ENCODE peak calls at places on chromosomes 12 and 14, in ten cellular contexts. C, M, E, I, A, H, Y, G, P and S are unnamed samples.

GRCh38 chr14:68790656-68791077 is 2.2 kb downstream of the ZFP36L1 start:
- DNase-seq in Y (no peak), H (no peak), P (no peak), C (no peak), A (no peak), M (no peak), I (no peak), E (peak), G (no peak), S (no peak)

GRCh38 chr12:114443607-114444421 is 37.9 kb upstream of the TBX5 start:
- DNase-seq in E (no peak), Y (no peak), M (no peak), G (no peak), I (no peak), A (no peak), P (no peak), C (no peak), H (no peak), S (no peak)

GRCh38 chr14:102819790-102820330 is 42.6 kb downstream of the TRAF3 start:
- DNase-seq in I (no peak), H (no peak), Y (no peak), G (no peak), C (no peak), A (no peak), E (no peak), M (peak), P (peak), S (no peak)

GRCh38 chr12:113407931-113408585 is 4.4 kb upstream of the SDS start:
- DNase-seq in H (no peak), Y (no peak), A (no peak), G (peak), E (no peak), I (peak), P (peak), C (no peak), M (peak), S (no peak)

GRCh38 chr14:100620437-100621100 is 33.4 kb upstream of the BEGAIN start:
- DNase-seq in C (no peak), G (no peak), H (no peak), A (no peak), I (no peak), E (no peak), Y (no peak), M (no peak), P (no peak), S (no peak)

GRCh38 chr12:111789779-111790178 is 23.0 kb downstream of the ALDH2 start:
- DNase-seq in M (no peak), G (no peak), Y (no peak), H (no peak), I (no peak), E (no peak), C (no peak), P (no peak), A (no peak), S (no peak)

GRCh38 chr14:20494935-20495766 is 10.2 kb upstream of the RNASE10 start:
- DNase-seq in I (peak), M (peak), Y (no peak), E (no peak), P (peak), G (peak), H (no peak), C (no peak), A (no peak), S (peak)

GRCh38 chr12:32470936-32471335 is 71.6 kb downstream of the FGD4 start:
- DNase-seq in G (no peak), C (no peak), E (no peak), M (no peak), A (no peak), P (no peak), H (no peak), I (no peak), Y (no peak), S (no peak)

GRCh38 chr14:36477266-36477665 is 42.8 kb downstream of the NKX2-1 start:
- DNase-seq in Y (no peak), M (no peak), I (no peak), A (no peak), P (no peak), C (peak), G (no peak), E (no peak), H (no peak), S (no peak)

GRCh38 chr12:5379737-5380496 is 52.0 kb upstream of the NTF3 start:
- DNase-seq in C (no peak), I (no peak), A (no peak), G (no peak), M (no peak), P (no peak), E (no peak), Y (no peak), H (peak), S (no peak)

GRCh38 chr12:89156862-89157262 is 195.4 kb downstream of the DUSP6 start:
- DNase-seq in P (peak), H (no peak), M (no peak), A (no peak), Y (no peak), I (peak), E (no peak), G (peak), C (no peak), S (peak)

GRCh38 chr14:105414456-105415371 is 4.9 kb upstream of the MTA1 start:
- DNase-seq in A (peak), Y (peak), M (peak), G (peak), I (peak), H (peak), P (peak), E (peak), C (peak), S (peak)

GRCh38 chr12:913919-914718 is 35.4 kb downstream of the RAD52 start:
- DNase-seq in Y (no peak), C (no peak), A (no peak), P (peak), E (no peak), M (no peak), H (no peak), I (peak), G (peak), S (peak)

GRCh38 chr12:42140901-42141300 is 3.8 kb downstream of the GXYLT1 start:
- DNase-seq in E (no peak), A (no peak), M (no peak), P (peak), I (peak), C (no peak), H (no peak), G (peak), Y (no peak), S (peak)

GRCh38 chr14:21723431-21724045 is 49.9 kb upstream of the OR4E1 start:
- DNase-seq in E (peak), A (no peak), M (no peak), G (peak), P (no peak), I (no peak), H (no peak), Y (peak), C (no peak), S (peak)

GRCh38 chr14:51963164-51963733 is 26.1 kb upstream of the RTRAF start:
- DNase-seq in I (peak), C (no peak), M (no peak), H (no peak), A (no peak), Y (no peak), P (peak), E (no peak), G (no peak), S (peak)

GRCh38 chr12:12723681-12724420 is 6.7 kb downstream of the CDKN1B start:
- DNase-seq in G (peak), Y (no peak), A (peak), E (peak), I (peak), H (no peak), P (no peak), M (peak), C (no peak), S (no peak)

GRCh38 chr12:42792265-42792664 is 202.7 kb upstream of the PRICKLE1 start:
- DNase-seq in I (no peak), M (no peak), C (no peak), Y (no peak), G (no peak), P (no peak), A (no peak), H (no peak), E (no peak), S (no peak)

GRCh38 chr14:29528889-29529288 is 398.8 kb downstream of the PRKD1 start:
- DNase-seq in G (no peak), H (no peak), P (peak), E (no peak), M (peak), C (peak), A (no peak), Y (no peak), I (no peak), S (peak)

GRCh38 chr14:23159516-23159915 is 23.9 kb downstream of the SLC7A8 start:
- DNase-seq in Y (no peak), E (no peak), G (no peak), H (no peak), C (no peak), I (no peak), M (no peak), A (no peak), P (no peak), S (peak)

GRCh38 chr12:47999816-48000215 is 4.5 kb downstream of the COL2A1 start:
- DNase-seq in P (no peak), G (no peak), I (no peak), Y (no peak), E (no peak), C (no peak), M (no peak), H (no peak), A (no peak), S (no peak)

GRCh38 chr14:35879654-35880249 is 53.6 kb downstream of the BRMS1L start:
- DNase-seq in C (no peak), Y (peak), G (peak), P (peak), E (no peak), I (peak), H (no peak), M (peak), A (no peak), S (peak)

GRCh38 chr14:62162998-62163589 is 400.9 kb downstream of the SNAPC1 start:
- DNase-seq in P (peak), I (peak), H (peak), Y (peak), E (no peak), M (peak), G (peak), C (peak), A (no peak), S (peak)

GRCh38 chr14:71710001-71710400 is 222.2 kb upstream of the RGS6 start:
- DNase-seq in Y (no peak), P (no peak), M (no peak), E (no peak), I (no peak), H (no peak), G (no peak), C (no peak), A (no peak), S (no peak)

GRCh38 chr12:113601656-113602263 is 130.1 kb upstream of the LHX5 start:
- DNase-seq in C (no peak), H (no peak), M (no peak), I (no peak), A (no peak), G (no peak), E (no peak), P (no peak), Y (no peak), S (no peak)

GRCh38 chr14:51554953-51555352 is 96.8 kb upstream of the FRMD6 start:
- DNase-seq in G (peak), E (no peak), P (peak), Y (no peak), I (peak), C (no peak), H (no peak), M (no peak), A (no peak), S (no peak)

GRCh38 chr14:74892745-74893144 is 11.0 kb downstream of the DLST start:
- DNase-seq in C (no peak), I (no peak), G (no peak), P (no peak), Y (no peak), A (no peak), H (no peak), E (no peak), M (no peak), S (no peak)

GRCh38 chr14:64444984-64445845 is 20.1 kb upstream of the AKAP5 start:
- DNase-seq in I (peak), A (no peak), E (peak), H (peak), Y (peak), C (no peak), G (peak), M (peak), P (peak), S (peak)

GRCh38 chr12:69894800-69895199 is 69.8 kb downstream of the MYRFL start:
- DNase-seq in Y (no peak), M (no peak), I (no peak), E (no peak), G (no peak), P (no peak), A (no peak), C (no peak), H (no peak), S (no peak)

GRCh38 chr12:88207921-88208640 is 66.0 kb downstream of the TMTC3 start:
- DNase-seq in I (peak), P (peak), G (peak), A (peak), E (no peak), Y (no peak), H (no peak), C (no peak), M (no peak), S (peak)

GRCh38 chr12:47410862-47411261 is 295.0 kb downstream of the RPAP3 start:
- DNase-seq in M (no peak), G (no peak), I (no peak), Y (no peak), A (no peak), C (no peak), P (no peak), E (no peak), H (no peak), S (no peak)

GRCh38 chr12:106071686-106072085 is 67.1 kb downstream of the NUAK1 start:
- DNase-seq in I (peak), Y (no peak), E (no peak), C (no peak), M (no peak), P (no peak), H (no peak), A (no peak), G (no peak), S (peak)

GRCh38 chr14:70130498-70130897 is 58.3 kb downstream of the SLC8A3 start:
- DNase-seq in E (no peak), M (no peak), Y (no peak), A (no peak), I (no peak), G (no peak), H (no peak), C (peak), P (no peak), S (no peak)

GRCh38 chr14:101132051-101132541 is 228.6 kb upstream of the RTL1 start:
- DNase-seq in M (no peak), E (no peak), I (no peak), P (no peak), H (no peak), G (no peak), C (no peak), Y (no peak), A (peak), S (no peak)

GRCh38 chr14:50871914-50872732 is at the start of gene ABHD12B:
- DNase-seq in H (no peak), C (no peak), G (no peak), Y (no peak), A (no peak), M (no peak), I (peak), P (peak), E (no peak), S (peak)

GRCh38 chr12:125092872-125093680 is 27.8 kb downstream of the AACS start:
- DNase-seq in H (no peak), P (peak), M (no peak), A (no peak), E (no peak), Y (no peak), G (no peak), C (no peak), I (no peak), S (peak)

GRCh38 chr12:11695321-11695720 is 45.8 kb downstream of the ETV6 start:
- DNase-seq in M (no peak), I (peak), A (peak), C (no peak), P (peak), H (no peak), E (no peak), G (peak), Y (no peak), S (peak)

GRCh38 chr12:116472193-116472592 is 87.0 kb upstream of the MAP1LC3B2 start:
- DNase-seq in G (no peak), A (no peak), I (no peak), Y (no peak), H (no peak), C (no peak), P (no peak), M (no peak), E (no peak), S (no peak)